ENCODE peak calls at places on chromosome 11, in ten cellular contexts. One of them, this sample, is unnamed.

GRCh38 chr11:9853929-9854557 is 190.2 kb downstream of the SWAP70 start:
- DNase-seq in adrenal gland: no peak
- DNase-seq in IMR-90: no peak
- DNase-seq in tibial nerve: no peak
- DNase-seq in upper lobe of left lung: no peak
- DNase-seq in K562: no peak
- DNase-seq in ovary: no peak
- DNase-seq in uterus: no peak
- DNase-seq in esophagus squamous epithelium: no peak
- DNase-seq in Peyer's patch: no peak
- DNase-seq in this sample: no peak

GRCh38 chr11:97738751-97739150 is 1282.0 kb upstream of the CNTN5 start:
- DNase-seq in tibial nerve: no peak
- DNase-seq in esophagus squamous epithelium: no peak
- DNase-seq in K562: no peak
- DNase-seq in uterus: no peak
- DNase-seq in upper lobe of left lung: no peak
- DNase-seq in adrenal gland: no peak
- DNase-seq in Peyer's patch: no peak
- DNase-seq in IMR-90: no peak
- DNase-seq in ovary: no peak
- DNase-seq in this sample: no peak

GRCh38 chr11:117970400-117971024 is 15.7 kb upstream of the IL10RA start:
- DNase-seq in upper lobe of left lung: no peak
- DNase-seq in uterus: no peak
- DNase-seq in IMR-90: no peak
- DNase-seq in K562: no peak
- DNase-seq in ovary: no peak
- DNase-seq in esophagus squamous epithelium: no peak
- DNase-seq in tibial nerve: no peak
- DNase-seq in adrenal gland: peak; percentile 21
- DNase-seq in Peyer's patch: no peak
- DNase-seq in this sample: no peak

GRCh38 chr11:47375546-47376085 is 2.7 kb downstream of the SPI1 start:
- DNase-seq in K562: no peak
- DNase-seq in IMR-90: no peak
- DNase-seq in uterus: no peak
- DNase-seq in ovary: no peak
- DNase-seq in Peyer's patch: no peak
- DNase-seq in esophagus squamous epithelium: no peak
- DNase-seq in adrenal gland: no peak
- DNase-seq in tibial nerve: no peak
- DNase-seq in upper lobe of left lung: no peak
- DNase-seq in this sample: no peak

GRCh38 chr11:45725776-45726606 is 60.6 kb upstream of the CHST1 start:
- DNase-seq in esophagus squamous epithelium: no peak
- DNase-seq in adrenal gland: no peak
- DNase-seq in ovary: peak; percentile 58
- DNase-seq in tibial nerve: no peak
- DNase-seq in K562: no peak
- DNase-seq in Peyer's patch: no peak
- DNase-seq in upper lobe of left lung: no peak
- DNase-seq in IMR-90: no peak
- DNase-seq in uterus: no peak
- DNase-seq in this sample: no peak

GRCh38 chr11:21895686-21896085 is 297.2 kb upstream of the ANO5 start:
- DNase-seq in K562: no peak
- DNase-seq in ovary: no peak
- DNase-seq in tibial nerve: no peak
- DNase-seq in esophagus squamous epithelium: no peak
- DNase-seq in uterus: no peak
- DNase-seq in IMR-90: no peak
- DNase-seq in upper lobe of left lung: no peak
- DNase-seq in adrenal gland: no peak
- DNase-seq in Peyer's patch: no peak
- DNase-seq in this sample: no peak

GRCh38 chr11:117821431-117821830 is 3.1 kb downstream of the FXYD2 start:
- DNase-seq in ovary: no peak
- DNase-seq in upper lobe of left lung: no peak
- DNase-seq in tibial nerve: no peak
- DNase-seq in esophagus squamous epithelium: no peak
- DNase-seq in uterus: no peak
- DNase-seq in IMR-90: no peak
- DNase-seq in Peyer's patch: no peak
- DNase-seq in K562: no peak
- DNase-seq in adrenal gland: no peak
- DNase-seq in this sample: no peak

GRCh38 chr11:69157156-69157821 is 1.6 kb downstream of the SMIM38 start:
- DNase-seq in K562: peak; percentile 32
- DNase-seq in uterus: peak; percentile 36
- DNase-seq in IMR-90: peak; percentile 77
- DNase-seq in esophagus squamous epithelium: no peak
- DNase-seq in Peyer's patch: peak; percentile 44
- DNase-seq in upper lobe of left lung: peak; percentile 85
- DNase-seq in adrenal gland: no peak
- DNase-seq in ovary: no peak
- DNase-seq in tibial nerve: peak; percentile 47
- DNase-seq in this sample: no peak

GRCh38 chr11:114132427-114132826 is 72.9 kb downstream of the ZBTB16 start:
- DNase-seq in ovary: no peak
- DNase-seq in adrenal gland: no peak
- DNase-seq in Peyer's patch: peak; percentile 5
- DNase-seq in tibial nerve: no peak
- DNase-seq in K562: no peak
- DNase-seq in upper lobe of left lung: no peak
- DNase-seq in uterus: no peak
- DNase-seq in esophagus squamous epithelium: no peak
- DNase-seq in IMR-90: no peak
- DNase-seq in this sample: no peak

GRCh38 chr11:59400461-59401261 is 25.6 kb downstream of the OR5A2 start:
- DNase-seq in Peyer's patch: no peak
- DNase-seq in tibial nerve: no peak
- DNase-seq in upper lobe of left lung: no peak
- DNase-seq in adrenal gland: no peak
- DNase-seq in esophagus squamous epithelium: no peak
- DNase-seq in ovary: no peak
- DNase-seq in K562: no peak
- DNase-seq in uterus: no peak
- DNase-seq in IMR-90: no peak
- DNase-seq in this sample: no peak

GRCh38 chr11:57638005-57638760 is 11.5 kb downstream of the YPEL4 start:
- DNase-seq in tibial nerve: no peak
- DNase-seq in IMR-90: peak; percentile 84
- DNase-seq in ovary: peak; percentile 83
- DNase-seq in K562: no peak
- DNase-seq in uterus: peak; percentile 82
- DNase-seq in upper lobe of left lung: peak; percentile 85
- DNase-seq in esophagus squamous epithelium: no peak
- DNase-seq in adrenal gland: peak; percentile 69
- DNase-seq in Peyer's patch: peak; percentile 64
- DNase-seq in this sample: peak; percentile 95

GRCh38 chr11:105670811-105671210 is 60.9 kb downstream of the GRIA4 start:
- DNase-seq in K562: no peak
- DNase-seq in upper lobe of left lung: no peak
- DNase-seq in Peyer's patch: no peak
- DNase-seq in ovary: no peak
- DNase-seq in IMR-90: peak; percentile 9
- DNase-seq in uterus: no peak
- DNase-seq in adrenal gland: no peak
- DNase-seq in tibial nerve: no peak
- DNase-seq in esophagus squamous epithelium: no peak
- DNase-seq in this sample: no peak

DNA sequence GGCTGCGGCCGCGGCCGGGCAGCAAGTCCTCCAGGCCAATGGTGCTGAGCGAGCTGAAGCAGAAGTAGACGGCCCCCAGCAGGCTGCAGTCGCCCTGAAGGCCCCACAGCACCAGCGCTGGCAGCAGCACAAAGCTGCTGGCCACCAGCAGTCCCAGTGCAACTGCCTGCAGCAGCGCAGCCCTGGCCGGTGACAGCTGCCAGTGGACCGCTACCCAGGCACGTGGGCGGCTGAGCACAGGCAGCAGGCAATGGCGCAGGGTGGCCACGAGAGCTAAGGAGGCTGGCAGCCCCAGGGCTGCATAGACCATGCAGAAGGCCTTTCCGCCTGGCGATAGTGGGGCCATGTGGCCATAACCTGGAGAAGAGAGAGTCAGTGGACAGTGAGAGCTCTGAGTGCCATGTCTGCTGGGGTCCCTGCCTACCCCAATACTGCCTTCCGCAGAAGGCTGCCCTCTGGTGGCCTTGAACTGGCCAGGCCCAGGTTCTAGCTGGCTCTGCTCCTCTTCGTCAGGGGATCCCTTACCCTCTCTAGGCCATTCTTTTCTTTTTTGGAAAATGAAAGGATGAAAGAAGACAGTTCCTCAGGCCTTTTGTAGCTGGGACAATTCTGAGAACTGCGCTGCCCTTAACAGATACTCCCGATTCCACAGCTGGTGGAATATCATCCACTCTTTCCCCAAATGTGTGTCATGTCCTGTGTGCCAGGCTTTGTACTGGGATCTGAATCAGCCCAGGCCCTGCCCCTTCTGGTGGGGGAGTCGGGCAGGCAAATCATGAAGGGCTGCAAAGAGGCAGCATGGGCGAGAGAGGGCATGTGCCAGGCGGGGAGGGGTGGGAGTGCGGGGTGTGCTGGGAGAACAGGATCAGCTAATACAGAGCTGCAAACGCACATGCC is 1.8 kb downstream of the KCNK7 start:
- DNase-seq in tibial nerve: no peak
- DNase-seq in IMR-90: no peak
- DNase-seq in esophagus squamous epithelium: no peak
- DNase-seq in upper lobe of left lung: peak; percentile 83
- DNase-seq in ovary: no peak
- DNase-seq in uterus: no peak
- DNase-seq in Peyer's patch: peak; percentile 69
- DNase-seq in K562: peak; percentile 64
- DNase-seq in adrenal gland: no peak
- DNase-seq in this sample: no peak
- TF ChIP-seq POLR2A in tibial nerve: no peak
- TF ChIP-seq POLR2A in IMR-90: no peak
- TF ChIP-seq POLR2A in esophagus squamous epithelium: no peak
- TF ChIP-seq POLR2A in upper lobe of left lung: no peak
- TF ChIP-seq POLR2A in ovary: no peak
- TF ChIP-seq POLR2A in uterus: no peak
- TF ChIP-seq POLR2A in Peyer's patch: no peak
- TF ChIP-seq POLR2A in K562: peak; percentile 32
- TF ChIP-seq POLR2A in adrenal gland: no peak
- TF ChIP-seq POLR2A in this sample: no peak

GRCh38 chr11:128695539-128696221 is 1.8 kb downstream of the FLI1 start:
- DNase-seq in esophagus squamous epithelium: no peak
- DNase-seq in tibial nerve: no peak
- DNase-seq in IMR-90: no peak
- DNase-seq in adrenal gland: peak; percentile 74
- DNase-seq in Peyer's patch: peak; percentile 88
- DNase-seq in K562: no peak
- DNase-seq in ovary: no peak
- DNase-seq in uterus: no peak
- DNase-seq in upper lobe of left lung: no peak
- DNase-seq in this sample: no peak
- TF ChIP-seq POLR2A in esophagus squamous epithelium: peak; percentile 44
- TF ChIP-seq POLR2A in tibial nerve: no peak
- TF ChIP-seq POLR2A in IMR-90: no peak
- TF ChIP-seq POLR2A in adrenal gland: no peak
- TF ChIP-seq POLR2A in Peyer's patch: no peak
- TF ChIP-seq POLR2A in K562: no peak
- TF ChIP-seq POLR2A in ovary: no peak
- TF ChIP-seq POLR2A in uterus: no peak
- TF ChIP-seq POLR2A in upper lobe of left lung: no peak
- TF ChIP-seq POLR2A in this sample: no peak

DNA sequence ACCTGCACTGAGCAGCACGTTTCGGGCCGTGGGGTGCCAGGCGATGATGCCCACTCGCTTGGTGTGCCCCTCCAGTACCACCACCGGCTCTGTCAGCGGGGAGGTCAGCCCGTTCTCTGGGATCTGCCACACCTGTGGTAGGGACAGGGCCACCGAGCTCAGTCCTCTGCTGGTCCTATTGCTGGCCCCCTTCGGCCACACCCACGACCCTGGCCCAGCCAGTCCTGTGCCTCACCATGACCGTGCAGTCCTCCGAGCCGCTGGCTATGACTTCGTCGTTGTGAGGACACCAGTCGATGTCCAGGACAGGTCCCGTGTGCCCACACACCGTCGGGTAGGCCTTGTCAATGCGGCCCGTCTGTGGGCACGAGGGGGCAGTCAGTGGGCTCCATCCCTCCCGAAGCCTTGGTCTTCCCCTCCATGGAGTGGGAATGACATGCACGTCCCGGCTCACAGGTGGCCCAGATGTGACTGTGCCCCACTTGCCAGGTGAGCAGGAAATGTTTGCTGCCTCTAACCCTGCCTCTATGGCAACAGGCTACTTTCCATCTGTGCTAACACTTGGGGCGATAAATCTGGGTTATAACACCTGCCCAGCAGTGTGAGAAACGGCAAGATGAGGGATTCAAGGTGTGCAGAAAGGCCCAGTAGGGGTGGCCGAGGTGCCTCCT is 1.4 kb downstream of the CORO1B start:
- DNase-seq in ovary: peak; percentile 45
- DNase-seq in Peyer's patch: no peak
- DNase-seq in upper lobe of left lung: peak; percentile 75
- DNase-seq in tibial nerve: no peak
- DNase-seq in IMR-90: no peak
- DNase-seq in uterus: no peak
- DNase-seq in adrenal gland: no peak
- DNase-seq in K562: no peak
- DNase-seq in esophagus squamous epithelium: no peak
- DNase-seq in this sample: no peak
- TF ChIP-seq POLR2A in ovary: no peak
- TF ChIP-seq POLR2A in Peyer's patch: no peak
- TF ChIP-seq POLR2A in upper lobe of left lung: no peak
- TF ChIP-seq POLR2A in tibial nerve: no peak
- TF ChIP-seq POLR2A in IMR-90: no peak
- TF ChIP-seq POLR2A in uterus: no peak
- TF ChIP-seq POLR2A in adrenal gland: no peak
- TF ChIP-seq POLR2A in K562: no peak
- TF ChIP-seq POLR2A in esophagus squamous epithelium: no peak
- TF ChIP-seq POLR2A in this sample: no peak

DNA sequence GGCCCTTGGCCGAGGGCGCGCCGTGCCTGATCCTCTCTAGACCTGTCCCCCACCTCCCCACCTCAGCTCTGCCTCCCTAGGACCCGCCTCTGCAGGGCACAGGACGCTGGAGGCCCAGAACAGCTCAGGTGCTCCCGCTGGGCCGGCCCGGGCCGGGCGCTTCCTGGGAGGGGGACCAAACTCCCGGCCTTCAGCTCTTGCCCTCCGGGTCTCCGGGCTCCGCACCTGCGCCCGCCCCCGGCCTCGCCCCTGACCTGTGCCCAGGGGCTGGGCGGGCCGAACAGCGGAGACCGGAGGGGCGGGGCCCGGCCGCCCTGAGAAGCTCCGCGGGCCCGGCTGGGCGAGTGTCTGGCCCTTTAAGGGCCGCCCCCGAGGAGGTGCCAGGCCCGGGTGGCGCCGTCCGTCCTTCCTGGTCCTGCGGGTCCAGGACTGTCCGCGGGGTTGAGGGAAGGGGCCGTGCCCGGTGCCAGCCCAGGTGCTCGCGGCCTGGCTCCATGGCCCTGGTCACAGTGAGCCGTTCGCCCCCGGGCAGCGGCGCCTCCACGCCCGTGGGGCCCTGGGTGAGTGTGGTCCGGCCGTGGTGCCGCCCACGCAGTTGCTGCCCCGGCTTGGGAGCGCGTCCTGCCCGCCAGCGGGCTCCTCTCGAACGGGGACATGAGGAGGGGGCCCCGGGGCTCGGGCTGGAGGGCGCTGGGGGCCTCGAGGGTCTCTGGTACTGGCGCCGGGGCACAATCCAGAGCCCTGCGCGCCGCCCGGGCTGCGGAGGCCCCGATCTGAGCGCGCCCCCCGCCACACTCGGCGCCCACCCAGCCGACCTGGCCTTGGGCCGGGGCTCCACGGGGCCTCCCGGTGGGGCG is at the start of gene SSH3:
- DNase-seq in upper lobe of left lung: peak; percentile 95
- DNase-seq in esophagus squamous epithelium: no peak
- DNase-seq in ovary: peak; percentile 73
- DNase-seq in Peyer's patch: peak; percentile 92
- DNase-seq in uterus: peak; percentile 64
- DNase-seq in IMR-90: peak; percentile 34
- DNase-seq in K562: no peak
- DNase-seq in adrenal gland: peak; percentile 61
- DNase-seq in tibial nerve: peak; percentile 75
- DNase-seq in this sample: peak; percentile 76
- TF ChIP-seq POLR2A in upper lobe of left lung: no peak
- TF ChIP-seq POLR2A in esophagus squamous epithelium: peak; percentile 73
- TF ChIP-seq POLR2A in ovary: peak; percentile 39
- TF ChIP-seq POLR2A in Peyer's patch: peak; percentile 84
- TF ChIP-seq POLR2A in uterus: no peak
- TF ChIP-seq POLR2A in IMR-90: no peak
- TF ChIP-seq POLR2A in K562: no peak
- TF ChIP-seq POLR2A in adrenal gland: no peak
- TF ChIP-seq POLR2A in tibial nerve: no peak
- TF ChIP-seq POLR2A in this sample: peak; percentile 71

This sample was measured in H54.